ENCODE peak calls at places on chromosomes 5 and 9, in six cellular contexts. M is mucosa of gallbladder; W is activated CD4-positive, alpha-beta T cell treated with anti-CD3 and anti-CD28 coated beads, Interleukin-2, amount 50 U/mL, for 1 hour; F is stimulated activated CD8-positive, alpha-beta memory T cell treated with anti-CD3 and anti-CD28 coated beads, Interleukin-7, amount 100 ng/mL, for 1 hour; H is AG10803; E is natural killer cell treated with Interleukin-12 subunit alpha and Interleukin-12 subunit beta and Interleukin-15 and Interleukin-18, amount 100 ng/mL, for 72 hours. N is an unnamed sample.

GRCh38 chr5:56763711-56764466 is 51.5 kb upstream of the MAP3K1 start:
- DNase-seq in M (no peak), W (no peak), F (no peak), H (peak), E (no peak), N (no peak)

GRCh38 chr5:411728-412127 is 31.2 kb upstream of the EXOC3 start:
- DNase-seq in M (no peak), W (no peak), F (no peak), H (no peak), E (no peak), N (no peak)

GRCh38 chr9:73523391-73523790 is 371.7 kb downstream of the ANXA1 start:
- DNase-seq in M (no peak), W (no peak), F (no peak), H (no peak), E (no peak), N (no peak)

GRCh38 chr5:119358901-119359603 is 3.2 kb downstream of the TNFAIP8 start:
- DNase-seq in M (no peak), W (no peak), F (no peak), H (no peak), E (no peak), N (no peak)

GRCh38 chr9:129305246-129305645 is 127.2 kb upstream of the IER5L start:
- DNase-seq in M (no peak), W (no peak), F (no peak), H (no peak), E (no peak), N (no peak)

GRCh38 chr9:112861155-112861554 is 29.5 kb downstream of the SLC46A2 start:
- DNase-seq in M (no peak), W (no peak), F (no peak), H (no peak), E (no peak), N (no peak)

GRCh38 chr5:141824717-141825116 is 53.5 kb downstream of the PCDH1 start:
- DNase-seq in M (no peak), W (no peak), F (no peak), H (no peak), E (peak), N (no peak)

GRCh38 chr9:136255166-136255538 is 9.5 kb upstream of the QSOX2 start:
- DNase-seq in M (no peak), W (no peak), F (no peak), H (no peak), E (no peak), N (peak)

GRCh38 chr5:60844429-60844890 is 391 bp upstream of the ELOVL7 start:
- DNase-seq in M (no peak), W (no peak), F (no peak), H (no peak), E (no peak), N (peak)

GRCh38 chr5:72860499-72860898 is 44.0 kb downstream of the TNPO1 start:
- DNase-seq in M (no peak), W (no peak), F (no peak), H (peak), E (no peak), N (peak)

GRCh38 chr5:40240111-40240510 is 439.6 kb upstream of the PTGER4 start:
- DNase-seq in M (no peak), W (no peak), F (no peak), H (peak), E (peak), N (peak)

GRCh38 chr9:21395778-21396717 is 10.8 kb upstream of the IFNA2 start:
- DNase-seq in M (peak), W (peak), F (peak), H (no peak), E (no peak), N (peak)

GRCh38 chr9:86839522-86839921 is 107.8 kb downstream of the GAS1 start:
- DNase-seq in M (no peak), W (no peak), F (no peak), H (no peak), E (no peak), N (no peak)

GRCh38 chr5:42994285-42995151 is 45.6 kb downstream of the ANXA2R start:
- DNase-seq in M (peak), W (peak), F (peak), H (peak), E (peak), N (peak)

GRCh38 chr5:119470851-119471451 is 18.7 kb downstream of the HSD17B4 start:
- DNase-seq in M (no peak), W (no peak), F (no peak), H (peak), E (no peak), N (peak)

GRCh38 chr9:19229725-19230355 is 653 bp upstream of the DENND4C start:
- DNase-seq in M (no peak), W (peak), F (peak), H (no peak), E (peak), N (peak)

GRCh38 chr9:95736891-95737522 is 138.5 kb upstream of the ERCC6L2 start:
- DNase-seq in M (no peak), W (no peak), F (no peak), H (no peak), E (no peak), N (no peak)

GRCh38 chr5:372911-373709 is 51.6 kb downstream of the AHRR start:
- DNase-seq in M (peak), W (no peak), F (no peak), H (no peak), E (no peak), N (no peak)

GRCh38 chr5:6902094-6902493 is 188.9 kb downstream of the TENT4A start:
- DNase-seq in M (no peak), W (no peak), F (no peak), H (no peak), E (no peak), N (no peak)

GRCh38 chr9:8437878-8438277 is 638.3 kb upstream of the DMAC1 start:
- DNase-seq in M (no peak), W (no peak), F (no peak), H (no peak), E (no peak), N (peak)

GRCh38 chr9:99663297-99663696 is 158.4 kb upstream of the NR4A3 start:
- DNase-seq in M (no peak), W (no peak), F (no peak), H (no peak), E (no peak), N (no peak)

GRCh38 chr5:40995816-40996586 is 75.1 kb downstream of the MROH2B start:
- DNase-seq in M (no peak), W (no peak), F (no peak), H (no peak), E (no peak), N (no peak)

GRCh38 chr5:15234366-15234765 is 265.6 kb upstream of the FBXL7 start:
- DNase-seq in M (no peak), W (no peak), F (no peak), H (no peak), E (no peak), N (no peak)

GRCh38 chr5:45029553-45029952 is 220.8 kb downstream of the MRPS30 start:
- DNase-seq in M (no peak), W (no peak), F (no peak), H (no peak), E (no peak), N (no peak)

GRCh38 chr5:179186801-179187200 is 126.6 kb downstream of the ZNF354C start:
- DNase-seq in M (no peak), W (no peak), F (no peak), H (no peak), E (no peak), N (no peak)

GRCh38 chr5:163532203-163532892 is 26.9 kb downstream of the MAT2B start:
- DNase-seq in M (no peak), W (no peak), F (no peak), H (no peak), E (no peak), N (no peak)

GRCh38 chr5:100683881-100684280 is 148.7 kb downstream of the FAM174A start:
- DNase-seq in M (no peak), W (no peak), F (no peak), H (no peak), E (no peak), N (no peak)

GRCh38 chr9:125748511-125749099 is 1.4 kb downstream of the PBX3 start:
- DNase-seq in M (no peak), W (no peak), F (no peak), H (no peak), E (no peak), N (peak)

GRCh38 chr9:69073103-69073502 is 37.6 kb downstream of the FXN start:
- DNase-seq in M (no peak), W (no peak), F (no peak), H (no peak), E (no peak), N (no peak)

GRCh38 chr9:6567140-6567591 is 78.4 kb downstream of the GLDC start:
- DNase-seq in M (no peak), W (no peak), F (no peak), H (peak), E (no peak), N (peak)

GRCh38 chr5:154072782-154073171 is 34.0 kb downstream of the MFAP3 start:
- DNase-seq in M (no peak), W (no peak), F (no peak), H (no peak), E (no peak), N (no peak)

GRCh38 chr5:59786271-59786805 is 107.2 kb downstream of the PDE4D start:
- DNase-seq in M (no peak), W (no peak), F (no peak), H (peak), E (no peak), N (peak)